ENCODE peak calls at places on chromosome 5, in ten cellular contexts. M is left ventricle myocardium inferior, S is WTC11, W is fibroblast of lung, G is retinal pigment epithelial cell, I is GM06990, E is coronary artery, R is cardiac fibroblast, L is glutamatergic neuron, P is HL-60. F is an unnamed sample.

GRCh38 chr5:151628112-151628823 is 37.1 kb upstream of the FAT2 start:
- DNase-seq in G (no peak), R (peak), L (no peak), I (no peak), P (no peak), E (no peak), M (no peak), S (no peak), W (peak), F (no peak)

GRCh38 chr5:150065346-150065745 is 21.0 kb downstream of the CSF1R start:
- DNase-seq in W (peak), R (no peak), L (no peak), E (no peak), S (no peak), P (no peak), M (peak), G (no peak), I (no peak), F (no peak)

GRCh38 chr5:58925627-58926545 is 343.0 kb downstream of the RAB3C start:
- DNase-seq in P (no peak), S (no peak), G (no peak), W (peak), E (no peak), R (no peak), M (no peak), L (no peak), I (no peak), F (no peak)

GRCh38 chr5:111580956-111581355 is 68.6 kb upstream of the STARD4 start:
- DNase-seq in R (peak), I (no peak), E (no peak), W (no peak), M (no peak), G (no peak), P (no peak), L (no peak), S (no peak), F (no peak)

GRCh38 chr5:38433160-38433861 is 123.1 kb downstream of the LIFR start:
- DNase-seq in R (peak), E (peak), I (no peak), G (no peak), M (peak), L (no peak), P (no peak), W (peak), S (no peak), F (no peak)

GRCh38 chr5:60652206-60652605 is 47.8 kb downstream of the DEPDC1B start:
- DNase-seq in L (no peak), R (peak), P (peak), I (no peak), G (no peak), W (peak), M (no peak), E (no peak), S (no peak), F (no peak)

GRCh38 chr5:4906821-4907220 is 233.3 kb upstream of the ADAMTS16 start:
- DNase-seq in R (no peak), P (no peak), E (no peak), G (no peak), S (no peak), W (peak), I (no peak), M (no peak), L (no peak), F (no peak)

GRCh38 chr5:125093776-125094175 is 347.3 kb upstream of the ZNF608 start:
- DNase-seq in S (no peak), G (peak), E (no peak), M (no peak), W (peak), P (no peak), I (no peak), L (no peak), R (peak), F (no peak)

GRCh38 chr5:178642351-178642909 is 15.6 kb upstream of the CLK4 start:
- DNase-seq in W (peak), R (peak), M (no peak), P (no peak), L (no peak), I (no peak), E (peak), G (no peak), S (no peak), F (no peak)

GRCh38 chr5:9444346-9444745 is 101.5 kb downstream of the SEMA5A start:
- DNase-seq in E (no peak), L (no peak), R (no peak), S (no peak), G (no peak), I (no peak), W (no peak), M (no peak), P (no peak), F (no peak)

GRCh38 chr5:79074641-79075040 is 5.1 kb downstream of the BHMT2 start:
- DNase-seq in E (no peak), L (no peak), P (no peak), G (no peak), W (peak), I (no peak), M (no peak), S (no peak), R (peak), F (no peak)

GRCh38 chr5:128074947-128075346 is 8.6 kb upstream of the SLC12A2 start:
- DNase-seq in E (no peak), L (no peak), R (no peak), G (no peak), P (no peak), W (no peak), S (no peak), M (no peak), I (no peak), F (no peak)

GRCh38 chr5:153780876-153781275 is 257.8 kb downstream of the FAM114A2 start:
- DNase-seq in G (no peak), M (no peak), S (no peak), L (no peak), R (no peak), I (no peak), E (no peak), P (no peak), W (no peak), F (no peak)

GRCh38 chr5:123460296-123460729 is 37.1 kb upstream of the CEP120 start:
- DNase-seq in L (no peak), S (no peak), E (no peak), G (peak), R (peak), W (peak), P (no peak), I (no peak), M (no peak), F (no peak)

GRCh38 chr5:172534229-172535169 is 80.2 kb upstream of the SH3PXD2B start:
- DNase-seq in G (no peak), S (no peak), L (no peak), I (no peak), E (peak), P (no peak), W (peak), R (no peak), M (no peak), F (no peak)

GRCh38 chr5:61842840-61843239 is 463.2 kb upstream of the KIF2A start:
- DNase-seq in S (no peak), I (no peak), L (no peak), E (no peak), R (no peak), G (no peak), W (no peak), P (no peak), M (no peak), F (no peak)

GRCh38 chr5:175836741-175837729 is 34.3 kb upstream of the CPLX2 start:
- DNase-seq in P (no peak), G (no peak), W (no peak), M (no peak), I (no peak), R (no peak), S (peak), E (no peak), L (peak), F (no peak)

GRCh38 chr5:120734033-120734432 is 269.9 kb downstream of the PRR16 start:
- DNase-seq in P (no peak), R (no peak), E (no peak), G (no peak), I (no peak), S (peak), W (no peak), L (peak), M (no peak), F (peak)

GRCh38 chr5:106862450-106863193 is 808.1 kb downstream of the EFNA5 start:
- DNase-seq in W (peak), L (no peak), P (no peak), I (no peak), M (no peak), S (no peak), R (peak), E (no peak), G (no peak), F (no peak)

GRCh38 chr5:34818717-34819116 is 20.2 kb upstream of the TTC23L start:
- DNase-seq in E (no peak), W (no peak), L (no peak), P (no peak), I (no peak), G (no peak), R (no peak), S (no peak), M (no peak), F (no peak)

GRCh38 chr5:34736445-34737119 is 80.5 kb downstream of the RAI14 start:
- DNase-seq in W (peak), M (no peak), E (no peak), I (no peak), R (no peak), S (peak), P (no peak), G (no peak), L (no peak), F (no peak)

DNA sequence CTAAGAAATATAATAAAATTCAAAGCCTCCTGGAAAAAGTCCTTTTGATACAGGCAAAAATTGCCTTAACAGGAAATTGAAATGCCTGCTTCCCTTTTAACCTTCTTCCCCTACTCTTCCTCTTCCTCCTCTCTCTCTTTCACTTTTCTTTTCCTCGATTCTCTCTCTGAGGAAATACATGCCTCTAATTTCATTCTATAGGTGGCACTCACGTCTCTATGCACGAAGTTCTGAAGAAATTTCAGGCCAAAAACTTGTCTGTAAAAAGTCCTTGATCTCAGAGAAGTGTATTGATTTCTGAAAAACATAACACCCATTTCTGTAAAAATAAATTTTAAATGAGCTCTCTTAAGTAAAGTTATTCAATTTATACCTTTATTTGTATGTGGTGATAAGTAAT is 371.7 kb upstream of the IRX4 start:
- DNase-seq in S (no peak), E (no peak), W (no peak), M (no peak), L (no peak), R (no peak), P (no peak), G (no peak), I (no peak), F (no peak)
- TF ChIP-seq CTCF in S (no peak), E (no peak), W (no peak), M (no peak), L (no peak), R (no peak), P (no peak), G (no peak), I (no peak), F (no peak)

GRCh38 chr5:956941-957729 is 51.5 kb upstream of the NKD2 start:
- DNase-seq in P (no peak), R (peak), E (peak), S (peak), I (peak), W (peak), G (peak), M (no peak), L (no peak), F (no peak)
- TF ChIP-seq CTCF in P (no peak), R (peak), E (no peak), S (peak), I (peak), W (peak), G (peak), M (no peak), L (peak), F (peak)

DNA sequence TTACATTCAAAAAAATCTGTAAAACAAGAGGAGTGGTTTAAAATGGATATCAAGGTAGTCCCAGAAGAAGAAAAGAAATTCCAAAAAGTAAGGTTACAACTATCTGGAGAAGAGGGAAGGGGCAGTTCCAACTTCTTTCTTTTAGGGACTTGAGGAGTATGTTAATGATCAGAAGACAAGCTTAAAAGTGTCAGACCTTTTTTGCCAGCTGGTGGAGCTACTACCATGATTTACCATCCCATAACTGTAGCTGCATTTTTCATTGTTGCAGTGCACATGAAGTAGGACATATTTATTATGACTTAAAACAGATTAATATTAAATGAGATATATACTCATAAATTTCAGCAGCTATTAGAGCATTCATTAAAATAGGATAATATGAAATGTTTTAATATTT is 158.5 kb upstream of the RGS7BP start:
- DNase-seq in R (peak), L (no peak), G (no peak), W (no peak), I (no peak), E (no peak), P (no peak), M (no peak), S (no peak), F (no peak)
- TF ChIP-seq CTCF in R (no peak), L (no peak), G (peak), W (no peak), I (no peak), E (no peak), P (no peak), M (no peak), S (no peak), F (no peak)

GRCh38 chr5:39774597-39774996 is 349.8 kb upstream of the DAB2 start:
- DNase-seq in G (no peak), P (no peak), W (peak), S (no peak), R (no peak), I (no peak), M (no peak), L (no peak), E (no peak), F (no peak)
- TF ChIP-seq CTCF in G (no peak), P (no peak), W (no peak), S (no peak), R (no peak), I (no peak), M (no peak), L (no peak), E (no peak), F (no peak)

GRCh38 chr5:56818409-56819026 is 3.2 kb downstream of the MAP3K1 start:
- DNase-seq in W (peak), S (no peak), M (no peak), P (no peak), E (no peak), G (no peak), I (no peak), R (peak), L (no peak), F (no peak)

GRCh38 chr5:56815657-56816545 is 552 bp downstream of the MAP3K1 start:
- DNase-seq in P (peak), M (no peak), G (no peak), S (peak), E (peak), I (peak), L (peak), R (no peak), W (peak), F (no peak)

GRCh38 chr5:56817306-56817986 is 2.1 kb downstream of the MAP3K1 start:
- DNase-seq in G (no peak), R (no peak), W (no peak), M (no peak), E (no peak), I (peak), P (no peak), S (no peak), L (no peak), F (no peak)

GRCh38 chr5:56814963-56815656 is at the start of gene MAP3K1:
- DNase-seq in P (peak), W (peak), I (peak), M (peak), G (peak), E (peak), R (peak), L (peak), S (peak), F (peak)

GRCh38 chr5:56816546-56817081 is 1.3 kb downstream of the MAP3K1 start:
- DNase-seq in R (peak), W (peak), E (peak), M (peak), P (peak), L (peak), S (peak), G (no peak), I (peak), F (peak)
- TF ChIP-seq CTCF in R (no peak), W (no peak), E (no peak), M (no peak), P (no peak), L (no peak), S (no peak), G (no peak), I (no peak), F (no peak)

DNA sequence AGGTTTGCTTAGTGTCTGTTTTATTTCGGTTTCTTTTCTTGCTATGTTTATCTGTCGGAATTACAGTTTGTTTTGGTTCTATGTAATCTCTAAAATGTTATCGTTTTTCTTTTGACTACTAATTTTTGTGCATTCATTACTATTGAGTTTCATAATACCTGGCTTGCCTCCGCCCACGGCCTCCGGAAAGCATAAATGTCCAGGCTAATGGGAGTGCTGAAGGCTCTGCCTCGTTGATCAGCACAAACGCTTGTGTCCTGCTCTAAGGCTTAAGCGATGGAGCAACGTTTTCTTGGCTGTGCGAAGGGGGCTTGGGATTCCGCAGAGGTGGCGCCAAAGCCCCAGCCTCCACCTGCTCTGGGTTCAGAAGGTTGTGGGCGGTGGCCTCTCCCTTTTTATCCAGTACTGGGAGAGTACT is 19.8 kb downstream of the ANXA2R start:
- DNase-seq in G (no peak), M (no peak), R (peak), I (no peak), P (no peak), W (peak), L (no peak), E (no peak), S (peak), F (no peak)
- TF ChIP-seq CTCF in G (no peak), M (no peak), R (no peak), I (no peak), P (no peak), W (no peak), L (peak), E (no peak), S (no peak), F (no peak)

DNA sequence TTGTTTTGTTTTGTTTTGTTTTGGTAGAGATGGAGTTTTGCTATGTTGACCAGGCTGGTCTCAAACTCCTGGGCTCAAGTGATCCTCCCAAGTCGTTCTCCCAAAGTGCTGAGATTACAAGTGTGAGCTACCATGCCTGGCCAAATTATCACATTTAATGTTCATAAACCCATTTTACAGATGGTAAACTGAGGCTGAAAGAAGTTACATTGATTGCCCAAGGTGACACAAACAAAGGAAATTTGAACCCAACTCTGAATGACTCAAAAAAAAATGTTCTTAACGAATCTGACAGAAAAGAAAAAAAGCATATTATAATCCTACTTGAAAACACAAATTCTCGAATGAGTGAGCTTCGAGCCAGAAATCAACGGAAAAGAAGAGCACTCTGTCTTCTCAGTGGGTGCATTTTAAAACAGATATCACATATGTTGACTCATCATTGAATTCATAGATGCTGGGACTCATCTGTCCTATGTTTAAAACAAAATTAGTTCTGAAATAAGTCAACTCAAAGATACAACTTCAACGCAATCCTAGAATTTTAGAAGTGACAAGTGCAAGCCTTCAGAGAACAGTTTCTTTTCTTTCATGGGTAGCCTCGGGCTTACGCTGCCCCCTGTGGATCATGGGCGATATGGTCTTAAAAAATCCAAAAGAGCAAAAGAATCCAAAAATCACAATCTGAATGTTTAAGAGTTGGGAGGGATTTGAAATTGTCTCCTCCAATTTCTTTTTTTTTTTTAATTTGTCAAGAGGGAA is 28.4 kb downstream of the TIMD4 start:
- DNase-seq in R (no peak), M (no peak), S (peak), E (no peak), I (no peak), W (no peak), P (peak), G (no peak), L (peak), F (peak)
- TF ChIP-seq CTCF in R (no peak), M (peak), S (peak), E (peak), I (peak), W (no peak), P (peak), G (peak), L (peak), F (peak)

F was measured in nephron progenitor cell.